ENCODE peak calls at places on chromosome 3, in seven cellular contexts. U is nephron progenitor cell, F is esophagus squamous epithelium, C is AG09319, J is BE2C, G is WTC11, T is endothelial cell. H is an unnamed sample.

GRCh38 chr3:45134758-45135521 is 11.2 kb downstream of the CDCP1 start:
- DNase-seq in G (no peak), U (no peak), J (no peak), T (no peak), C (no peak), F (no peak), H (no peak)

GRCh38 chr3:131172502-131172901 is 145.8 kb downstream of the NEK11 start:
- DNase-seq in J (no peak), F (no peak), C (no peak), U (no peak), G (no peak), T (no peak), H (no peak)

GRCh38 chr3:106261915-106262683 is 393.3 kb upstream of the CBLB start:
- DNase-seq in T (no peak), J (no peak), C (no peak), G (no peak), F (no peak), U (no peak), H (no peak)

GRCh38 chr3:152508705-152509104 is 240.0 kb downstream of the MBNL1 start:
- DNase-seq in G (no peak), J (no peak), F (no peak), U (no peak), C (no peak), T (no peak), H (no peak)

GRCh38 chr3:57001356-57001755 is 59.1 kb upstream of the SPATA12 start:
- DNase-seq in U (no peak), C (no peak), F (no peak), J (no peak), G (no peak), T (no peak), H (no peak)

GRCh38 chr3:134242649-134243637 is 7.7 kb downstream of the RYK start:
- DNase-seq in F (no peak), J (no peak), C (peak), G (no peak), U (no peak), T (no peak), H (no peak)

GRCh38 chr3:67614195-67614594 is 40.2 kb downstream of the SUCLG2 start:
- DNase-seq in T (no peak), C (no peak), F (no peak), U (no peak), G (peak), J (no peak), H (no peak)

GRCh38 chr3:153343988-153344782 is 182.2 kb downstream of the RAP2B start:
- DNase-seq in F (no peak), U (no peak), G (no peak), T (no peak), C (no peak), J (no peak), H (no peak)

GRCh38 chr3:180836766-180837165 is 75.7 kb upstream of the FXR1 start:
- DNase-seq in J (no peak), F (no peak), U (no peak), T (no peak), C (no peak), G (no peak), H (no peak)

GRCh38 chr3:129424185-129424841 is 4.1 kb downstream of the EFCAB12 start:
- DNase-seq in T (no peak), F (no peak), U (no peak), C (no peak), J (no peak), G (no peak), H (no peak)

GRCh38 chr3:153166206-153166605 is 4.2 kb downstream of the RAP2B start:
- DNase-seq in J (no peak), G (no peak), F (no peak), C (no peak), T (no peak), U (no peak), H (no peak)

GRCh38 chr3:100662113-100662823 is 47.0 kb upstream of the TFG start:
- DNase-seq in T (no peak), F (no peak), U (no peak), J (no peak), C (no peak), G (no peak), H (no peak)

GRCh38 chr3:42961633-42962032 is 17.5 kb upstream of the GASK1A start:
- DNase-seq in G (peak), C (peak), J (peak), T (peak), F (no peak), U (peak), H (peak)

GRCh38 chr3:47890037-47890831 is 87.3 kb downstream of the DHX30 start:
- DNase-seq in J (no peak), F (no peak), C (no peak), G (no peak), T (no peak), U (peak), H (peak)

GRCh38 chr3:161171113-161171512 is 50.0 kb upstream of the NMD3 start:
- DNase-seq in U (no peak), C (peak), J (no peak), G (no peak), F (no peak), T (no peak), H (no peak)

GRCh38 chr3:123412811-123413588 is 35.9 kb downstream of the ADCY5 start:
- DNase-seq in J (no peak), U (peak), C (no peak), T (no peak), F (no peak), G (no peak), H (no peak)

GRCh38 chr3:42345811-42346210 is 64.6 kb downstream of the LYZL4 start:
- DNase-seq in G (no peak), T (no peak), U (no peak), C (no peak), J (no peak), F (no peak), H (no peak)

GRCh38 chr3:128720891-128721290 is 5.1 kb upstream of the RAB7A start:
- DNase-seq in J (no peak), G (no peak), C (no peak), F (no peak), T (no peak), U (no peak), H (no peak)

GRCh38 chr3:156739976-156740375 is 65.6 kb downstream of the TIPARP start:
- DNase-seq in U (no peak), C (no peak), T (no peak), J (no peak), F (no peak), G (no peak), H (peak)

GRCh38 chr3:170064108-170064507 is 26.3 kb downstream of the GPR160 start:
- DNase-seq in U (no peak), F (no peak), T (no peak), C (no peak), J (no peak), G (no peak), H (no peak)

GRCh38 chr3:51622868-51623267 is 48.2 kb upstream of the TEX264 start:
- DNase-seq in J (peak), G (no peak), F (no peak), T (no peak), C (peak), U (no peak), H (no peak)

GRCh38 chr3:194268659-194269487 is 82.3 kb downstream of the CPN2 start:
- DNase-seq in F (no peak), C (no peak), J (no peak), T (no peak), G (peak), U (no peak), H (no peak)

GRCh38 chr3:30098656-30099454 is 507.5 kb upstream of the TGFBR2 start:
- DNase-seq in F (no peak), U (no peak), G (no peak), J (no peak), C (no peak), T (no peak), H (no peak)

GRCh38 chr3:124671123-124671522 is 59.1 kb upstream of the UMPS start:
- DNase-seq in J (no peak), U (no peak), F (no peak), T (no peak), G (no peak), C (no peak), H (no peak)

GRCh38 chr3:13419356-13420050 is 619 bp downstream of the NUP210 start:
- DNase-seq in U (peak), C (no peak), F (no peak), T (peak), G (peak), J (peak), H (peak)

GRCh38 chr3:54347933-54348332 is 225.6 kb downstream of the CACNA2D3 start:
- DNase-seq in T (no peak), J (no peak), F (no peak), G (no peak), U (no peak), C (no peak), H (no peak)

GRCh38 chr3:28191363-28191762 is 50.1 kb upstream of the CMC1 start:
- DNase-seq in U (no peak), F (no peak), J (no peak), T (no peak), C (no peak), G (no peak), H (no peak)

GRCh38 chr3:73580343-73580742 is 44.4 kb downstream of the PDZRN3 start:
- DNase-seq in G (no peak), U (no peak), C (no peak), F (no peak), J (no peak), T (no peak), H (no peak)

GRCh38 chr3:46504780-46505179 is 7.0 kb downstream of the RTP3 start:
- DNase-seq in C (no peak), U (no peak), G (no peak), T (no peak), J (no peak), F (no peak), H (no peak)

GRCh38 chr3:21049368-21050062 is 701.5 kb downstream of the ZNF385D start:
- DNase-seq in T (no peak), F (no peak), C (no peak), U (no peak), G (no peak), J (no peak), H (no peak)

DNA sequence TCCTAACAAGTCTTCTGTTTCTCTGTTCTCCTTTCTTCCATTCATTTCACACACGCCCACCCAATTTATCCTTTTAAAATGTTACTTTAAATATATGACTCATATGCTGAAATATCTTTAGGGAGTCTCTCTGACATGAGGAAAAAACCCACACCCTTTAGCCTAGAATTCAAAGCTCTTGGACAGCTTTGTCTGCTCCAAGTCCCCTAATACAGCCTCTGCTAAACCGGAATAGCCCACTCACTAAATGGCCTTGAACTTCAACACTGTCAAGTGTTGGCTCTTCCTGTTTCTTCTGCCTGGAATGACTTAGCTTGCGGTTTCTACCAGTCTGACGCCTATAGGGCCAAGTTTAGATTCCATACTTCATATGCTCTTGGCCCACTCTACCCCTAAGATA is 3.3 kb upstream of the CD96 start:
- DNase-seq in T (no peak), J (no peak), F (no peak), C (no peak), G (no peak), U (no peak), H (no peak)
- TF ChIP-seq CTCF in T (no peak), J (no peak), F (no peak), C (no peak), G (no peak), U (no peak), H (no peak)

GRCh38 chr3:172987268-172987667 is 153.8 kb downstream of the SPATA16 start:
- DNase-seq in F (no peak), G (peak), J (no peak), U (no peak), T (peak), C (no peak), H (peak)
- TF ChIP-seq CTCF in F (no peak), G (peak), J (peak), U (peak), T (peak), C (no peak), H (peak)

GRCh38 chr3:163474766-163475165 is 1603.5 kb downstream of the SI start:
- DNase-seq in F (no peak), T (no peak), U (no peak), G (no peak), J (no peak), C (no peak), H (no peak)
- TF ChIP-seq CTCF in F (no peak), T (no peak), U (no peak), G (no peak), J (no peak), C (no peak), H (no peak)

GRCh38 chr3:1087066-1087555 is 5.7 kb upstream of the CNTN6 start:
- DNase-seq in F (no peak), G (no peak), T (no peak), C (peak), J (no peak), U (no peak), H (no peak)
- TF ChIP-seq CTCF in F (no peak), G (no peak), T (no peak), C (no peak), J (no peak), U (no peak), H (peak)

DNA sequence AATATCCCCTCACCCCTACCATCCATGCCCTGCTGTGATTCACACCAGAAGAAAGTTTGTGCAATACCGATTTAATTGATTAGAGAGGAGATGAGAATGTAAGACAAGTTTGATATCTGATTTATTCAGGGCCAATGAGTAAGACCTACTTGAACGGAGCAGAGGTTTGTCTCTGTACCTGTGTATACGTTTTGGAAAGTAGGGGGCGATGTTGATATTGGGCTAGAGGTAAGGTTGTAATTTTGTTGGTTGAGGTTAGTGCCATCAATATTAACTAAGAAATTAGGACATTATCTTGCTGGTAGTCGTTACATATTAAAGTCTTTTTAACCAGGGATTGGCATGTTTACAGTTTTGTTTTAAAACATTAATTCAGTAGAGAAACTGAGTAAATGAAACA is 20.5 kb downstream of the EAF2 start:
- DNase-seq in J (no peak), G (no peak), T (no peak), U (no peak), C (no peak), F (no peak), H (no peak)
- TF ChIP-seq CTCF in J (peak), G (peak), T (peak), U (peak), C (no peak), F (no peak), H (peak)